ENCODE peak calls at places on chromosomes 2 and 18, in nine cellular contexts. One of them, this sample, is unnamed.

GRCh38 chr2:239399404-239399999 is 1.3 kb downstream of the HDAC4 start:
- DNase-seq in A549: peak
- DNase-seq in HT-29: peak
- DNase-seq in NCI-H1092 treated with DMSO at 0.1 percent for 48 hours: peak
- DNase-seq in psoas muscle: no peak
- DNase-seq in heart right ventricle: no peak
- DNase-seq in NCI-H460: no peak
- DNase-seq in neuronal stem cell: no peak
- DNase-seq in NCI-H1436: no peak
- DNase-seq in this sample: peak

GRCh38 chr2:219499058-219499307 is 292 bp downstream of the GMPPA start:
- DNase-seq in A549: no peak
- DNase-seq in HT-29: no peak
- DNase-seq in NCI-H1092 treated with DMSO at 0.1 percent for 48 hours: no peak
- DNase-seq in psoas muscle: no peak
- DNase-seq in heart right ventricle: no peak
- DNase-seq in NCI-H460: no peak
- DNase-seq in neuronal stem cell: no peak
- DNase-seq in NCI-H1436: no peak
- DNase-seq in this sample: no peak

GRCh38 chr2:170972508-170973224 is 43.6 kb downstream of the GORASP2 start:
- DNase-seq in A549: no peak
- DNase-seq in HT-29: peak
- DNase-seq in NCI-H1092 treated with DMSO at 0.1 percent for 48 hours: peak
- DNase-seq in psoas muscle: no peak
- DNase-seq in heart right ventricle: no peak
- DNase-seq in NCI-H460: no peak
- DNase-seq in neuronal stem cell: no peak
- DNase-seq in NCI-H1436: no peak
- DNase-seq in this sample: no peak

GRCh38 chr18:49464718-49465598 is 4.5 kb upstream of the DYM start:
- DNase-seq in A549: peak
- DNase-seq in HT-29: no peak
- DNase-seq in NCI-H1092 treated with DMSO at 0.1 percent for 48 hours: no peak
- DNase-seq in psoas muscle: no peak
- DNase-seq in heart right ventricle: no peak
- DNase-seq in NCI-H460: no peak
- DNase-seq in neuronal stem cell: peak
- DNase-seq in NCI-H1436: no peak
- DNase-seq in this sample: no peak

GRCh38 chr2:148257276-148257675 is 236.4 kb downstream of the MBD5 start:
- DNase-seq in A549: no peak
- DNase-seq in HT-29: no peak
- DNase-seq in NCI-H1092 treated with DMSO at 0.1 percent for 48 hours: no peak
- DNase-seq in psoas muscle: no peak
- DNase-seq in heart right ventricle: no peak
- DNase-seq in NCI-H460: no peak
- DNase-seq in neuronal stem cell: no peak
- DNase-seq in NCI-H1436: no peak
- DNase-seq in this sample: no peak

GRCh38 chr18:58584219-58585127 is 44.4 kb downstream of the ALPK2 start:
- DNase-seq in A549: peak
- DNase-seq in HT-29: no peak
- DNase-seq in NCI-H1092 treated with DMSO at 0.1 percent for 48 hours: no peak
- DNase-seq in psoas muscle: no peak
- DNase-seq in heart right ventricle: no peak
- DNase-seq in NCI-H460: no peak
- DNase-seq in neuronal stem cell: peak
- DNase-seq in NCI-H1436: no peak
- DNase-seq in this sample: no peak

GRCh38 chr2:184654945-184655344 is 56.6 kb downstream of the ZNF804A start:
- DNase-seq in A549: no peak
- DNase-seq in HT-29: no peak
- DNase-seq in NCI-H1092 treated with DMSO at 0.1 percent for 48 hours: no peak
- DNase-seq in psoas muscle: no peak
- DNase-seq in heart right ventricle: no peak
- DNase-seq in NCI-H460: no peak
- DNase-seq in neuronal stem cell: no peak
- DNase-seq in NCI-H1436: no peak
- DNase-seq in this sample: no peak

GRCh38 chr2:56333812-56334485 is 150.2 kb downstream of the CCDC85A start:
- DNase-seq in A549: no peak
- DNase-seq in HT-29: no peak
- DNase-seq in NCI-H1092 treated with DMSO at 0.1 percent for 48 hours: no peak
- DNase-seq in psoas muscle: no peak
- DNase-seq in heart right ventricle: no peak
- DNase-seq in NCI-H460: no peak
- DNase-seq in neuronal stem cell: no peak
- DNase-seq in NCI-H1436: no peak
- DNase-seq in this sample: no peak

GRCh38 chr2:129903586-129904425 is 75.7 kb upstream of the RAB6C start:
- DNase-seq in A549: peak
- DNase-seq in HT-29: peak
- DNase-seq in NCI-H1092 treated with DMSO at 0.1 percent for 48 hours: no peak
- DNase-seq in psoas muscle: no peak
- DNase-seq in heart right ventricle: no peak
- DNase-seq in NCI-H460: no peak
- DNase-seq in neuronal stem cell: no peak
- DNase-seq in NCI-H1436: no peak
- DNase-seq in this sample: no peak

GRCh38 chr2:172208881-172209325 is 106.2 kb upstream of the DLX2 start:
- DNase-seq in A549: no peak
- DNase-seq in HT-29: no peak
- DNase-seq in NCI-H1092 treated with DMSO at 0.1 percent for 48 hours: no peak
- DNase-seq in psoas muscle: no peak
- DNase-seq in heart right ventricle: no peak
- DNase-seq in NCI-H460: no peak
- DNase-seq in neuronal stem cell: no peak
- DNase-seq in NCI-H1436: no peak
- DNase-seq in this sample: no peak

GRCh38 chr2:222743263-222743865 is 71.9 kb downstream of the MOGAT1 start:
- DNase-seq in A549: no peak
- DNase-seq in HT-29: no peak
- DNase-seq in NCI-H1092 treated with DMSO at 0.1 percent for 48 hours: no peak
- DNase-seq in psoas muscle: no peak
- DNase-seq in heart right ventricle: no peak
- DNase-seq in NCI-H460: no peak
- DNase-seq in neuronal stem cell: no peak
- DNase-seq in NCI-H1436: no peak
- DNase-seq in this sample: no peak

GRCh38 chr2:208491648-208492047 is 85.1 kb downstream of the PTH2R start:
- DNase-seq in A549: no peak
- DNase-seq in HT-29: no peak
- DNase-seq in NCI-H1092 treated with DMSO at 0.1 percent for 48 hours: no peak
- DNase-seq in psoas muscle: no peak
- DNase-seq in heart right ventricle: no peak
- DNase-seq in NCI-H460: no peak
- DNase-seq in neuronal stem cell: no peak
- DNase-seq in NCI-H1436: no peak
- DNase-seq in this sample: no peak

GRCh38 chr2:182066439-182067061 is 80.9 kb downstream of the PPP1R1C start:
- DNase-seq in A549: no peak
- DNase-seq in HT-29: no peak
- DNase-seq in NCI-H1092 treated with DMSO at 0.1 percent for 48 hours: no peak
- DNase-seq in psoas muscle: no peak
- DNase-seq in heart right ventricle: no peak
- DNase-seq in NCI-H460: no peak
- DNase-seq in neuronal stem cell: no peak
- DNase-seq in NCI-H1436: no peak
- DNase-seq in this sample: no peak

GRCh38 chr2:128350736-128351135 is 32.1 kb upstream of the HS6ST1 start:
- DNase-seq in A549: no peak
- DNase-seq in HT-29: no peak
- DNase-seq in NCI-H1092 treated with DMSO at 0.1 percent for 48 hours: no peak
- DNase-seq in psoas muscle: no peak
- DNase-seq in heart right ventricle: no peak
- DNase-seq in NCI-H460: no peak
- DNase-seq in neuronal stem cell: no peak
- DNase-seq in NCI-H1436: no peak
- DNase-seq in this sample: no peak

GRCh38 chr2:240482141-240482540 is 46.7 kb downstream of the GPC1 start:
- DNase-seq in A549: no peak
- DNase-seq in HT-29: no peak
- DNase-seq in NCI-H1092 treated with DMSO at 0.1 percent for 48 hours: no peak
- DNase-seq in psoas muscle: no peak
- DNase-seq in heart right ventricle: no peak
- DNase-seq in NCI-H460: no peak
- DNase-seq in neuronal stem cell: no peak
- DNase-seq in NCI-H1436: no peak
- DNase-seq in this sample: no peak

GRCh38 chr18:35620765-35621164 is 39.2 kb downstream of the GALNT1 start:
- DNase-seq in A549: no peak
- DNase-seq in HT-29: no peak
- DNase-seq in NCI-H1092 treated with DMSO at 0.1 percent for 48 hours: no peak
- DNase-seq in psoas muscle: no peak
- DNase-seq in heart right ventricle: peak
- DNase-seq in NCI-H460: no peak
- DNase-seq in neuronal stem cell: no peak
- DNase-seq in NCI-H1436: peak
- DNase-seq in this sample: no peak

GRCh38 chr18:23857756-23858155 is 156.8 kb upstream of the TTC39C start:
- DNase-seq in A549: no peak
- DNase-seq in HT-29: no peak
- DNase-seq in NCI-H1092 treated with DMSO at 0.1 percent for 48 hours: no peak
- DNase-seq in psoas muscle: no peak
- DNase-seq in heart right ventricle: no peak
- DNase-seq in NCI-H460: no peak
- DNase-seq in neuronal stem cell: no peak
- DNase-seq in NCI-H1436: no peak
- DNase-seq in this sample: no peak

GRCh38 chr2:113183703-113184102 is 9.9 kb downstream of the PSD4 start:
- DNase-seq in A549: no peak
- DNase-seq in HT-29: no peak
- DNase-seq in NCI-H1092 treated with DMSO at 0.1 percent for 48 hours: no peak
- DNase-seq in psoas muscle: no peak
- DNase-seq in heart right ventricle: no peak
- DNase-seq in NCI-H460: no peak
- DNase-seq in neuronal stem cell: no peak
- DNase-seq in NCI-H1436: no peak
- DNase-seq in this sample: no peak

GRCh38 chr2:220315098-220315785 is 687.8 kb downstream of the SLC4A3 start:
- DNase-seq in A549: no peak
- DNase-seq in HT-29: no peak
- DNase-seq in NCI-H1092 treated with DMSO at 0.1 percent for 48 hours: no peak
- DNase-seq in psoas muscle: no peak
- DNase-seq in heart right ventricle: peak
- DNase-seq in NCI-H460: no peak
- DNase-seq in neuronal stem cell: no peak
- DNase-seq in NCI-H1436: no peak
- DNase-seq in this sample: peak

GRCh38 chr2:40043191-40043590 is 264.1 kb upstream of the THUMPD2 start:
- DNase-seq in A549: no peak
- DNase-seq in HT-29: no peak
- DNase-seq in NCI-H1092 treated with DMSO at 0.1 percent for 48 hours: no peak
- DNase-seq in psoas muscle: no peak
- DNase-seq in heart right ventricle: no peak
- DNase-seq in NCI-H460: no peak
- DNase-seq in neuronal stem cell: no peak
- DNase-seq in NCI-H1436: no peak
- DNase-seq in this sample: no peak

GRCh38 chr2:241040081-241040803 is 41.8 kb downstream of the SNED1 start:
- DNase-seq in A549: no peak
- DNase-seq in HT-29: no peak
- DNase-seq in NCI-H1092 treated with DMSO at 0.1 percent for 48 hours: no peak
- DNase-seq in psoas muscle: no peak
- DNase-seq in heart right ventricle: no peak
- DNase-seq in NCI-H460: no peak
- DNase-seq in neuronal stem cell: no peak
- DNase-seq in NCI-H1436: no peak
- DNase-seq in this sample: no peak